ENCODE peak calls at places on chromosomes 6 and 20, in six cellular contexts. One of them, this sample, is unnamed.
A peak's percentile ranks its signal among the peaks of the same experiment; 100 is the strongest.

GRCh38 chr20:3165473-3166337 is 6.0 kb upstream of the FASTKD5 start:
- DNase-seq in SK-MEL-5: no peak
- DNase-seq in D341Med: peak; percentile 34
- DNase-seq in glutamatergic neuron: peak; percentile 43
- DNase-seq in nucleus accumbens: peak; percentile 27
- DNase-seq in cardiac septum: no peak
- DNase-seq in this sample: peak; percentile 88

GRCh38 chr6:47195251-47195650 is 114.5 kb downstream of the TNFRSF21 start:
- DNase-seq in D341Med: no peak
- DNase-seq in SK-MEL-5: no peak
- DNase-seq in glutamatergic neuron: no peak
- DNase-seq in nucleus accumbens: no peak
- DNase-seq in cardiac septum: no peak
- DNase-seq in this sample: no peak

GRCh38 chr6:3584611-3585010 is 127.8 kb upstream of the SLC22A23 start:
- DNase-seq in SK-MEL-5: no peak
- DNase-seq in nucleus accumbens: no peak
- DNase-seq in D341Med: no peak
- DNase-seq in cardiac septum: no peak
- DNase-seq in glutamatergic neuron: no peak
- DNase-seq in this sample: no peak

GRCh38 chr6:107712523-107713213 is 111.4 kb downstream of the SCML4 start:
- DNase-seq in cardiac septum: peak; percentile 49
- DNase-seq in glutamatergic neuron: no peak
- DNase-seq in SK-MEL-5: no peak
- DNase-seq in nucleus accumbens: no peak
- DNase-seq in D341Med: no peak
- DNase-seq in this sample: no peak

GRCh38 chr6:3813150-3813780 is 35.9 kb upstream of the FAM50B start:
- DNase-seq in cardiac septum: peak; percentile 92
- DNase-seq in glutamatergic neuron: no peak
- DNase-seq in nucleus accumbens: no peak
- DNase-seq in SK-MEL-5: no peak
- DNase-seq in D341Med: no peak
- DNase-seq in this sample: no peak

GRCh38 chr20:39873286-39873685 is 815.8 kb downstream of the MAFB start:
- DNase-seq in SK-MEL-5: no peak
- DNase-seq in nucleus accumbens: no peak
- DNase-seq in D341Med: no peak
- DNase-seq in cardiac septum: no peak
- DNase-seq in glutamatergic neuron: no peak
- DNase-seq in this sample: no peak

GRCh38 chr20:52601295-52601971 is 370.7 kb upstream of the TSHZ2 start:
- DNase-seq in D341Med: no peak
- DNase-seq in glutamatergic neuron: peak; percentile 22
- DNase-seq in nucleus accumbens: no peak
- DNase-seq in cardiac septum: no peak
- DNase-seq in SK-MEL-5: no peak
- DNase-seq in this sample: no peak

GRCh38 chr6:86615299-86615698 is 322.0 kb upstream of the HTR1E start:
- DNase-seq in nucleus accumbens: no peak
- DNase-seq in glutamatergic neuron: no peak
- DNase-seq in D341Med: no peak
- DNase-seq in cardiac septum: no peak
- DNase-seq in SK-MEL-5: no peak
- DNase-seq in this sample: no peak

GRCh38 chr6:118284736-118285360 is 263.2 kb upstream of the PLN start:
- DNase-seq in glutamatergic neuron: no peak
- DNase-seq in nucleus accumbens: no peak
- DNase-seq in SK-MEL-5: peak; percentile 24
- DNase-seq in cardiac septum: no peak
- DNase-seq in D341Med: no peak
- DNase-seq in this sample: no peak

GRCh38 chr6:165218816-165219215 is 90.6 kb downstream of the C6orf118 start:
- DNase-seq in D341Med: no peak
- DNase-seq in glutamatergic neuron: no peak
- DNase-seq in cardiac septum: no peak
- DNase-seq in SK-MEL-5: peak; percentile 40
- DNase-seq in nucleus accumbens: no peak
- DNase-seq in this sample: no peak

GRCh38 chr6:112936476-112936875 is 589.3 kb downstream of the RFPL4B start:
- DNase-seq in SK-MEL-5: no peak
- DNase-seq in D341Med: no peak
- DNase-seq in nucleus accumbens: no peak
- DNase-seq in cardiac septum: no peak
- DNase-seq in glutamatergic neuron: no peak
- DNase-seq in this sample: no peak

GRCh38 chr20:62879275-62880146 is 17.9 kb upstream of the TCFL5 start:
- DNase-seq in SK-MEL-5: no peak
- DNase-seq in D341Med: peak; percentile 30
- DNase-seq in nucleus accumbens: no peak
- DNase-seq in cardiac septum: no peak
- DNase-seq in glutamatergic neuron: no peak
- DNase-seq in this sample: no peak

GRCh38 chr6:14107000-14107399 is 10.6 kb upstream of the CD83 start:
- DNase-seq in glutamatergic neuron: no peak
- DNase-seq in cardiac septum: no peak
- DNase-seq in D341Med: no peak
- DNase-seq in SK-MEL-5: no peak
- DNase-seq in nucleus accumbens: no peak
- DNase-seq in this sample: no peak

GRCh38 chr6:91669154-91669903 is 1082.5 kb upstream of the MAP3K7 start:
- DNase-seq in SK-MEL-5: no peak
- DNase-seq in nucleus accumbens: peak; percentile 26
- DNase-seq in cardiac septum: no peak
- DNase-seq in glutamatergic neuron: peak; percentile 69
- DNase-seq in D341Med: no peak
- DNase-seq in this sample: no peak

GRCh38 chr6:122026572-122027369 is 372.7 kb upstream of the HSF2 start:
- DNase-seq in cardiac septum: no peak
- DNase-seq in glutamatergic neuron: no peak
- DNase-seq in nucleus accumbens: no peak
- DNase-seq in D341Med: no peak
- DNase-seq in SK-MEL-5: no peak
- DNase-seq in this sample: no peak

GRCh38 chr20:39638671-39639070 is 676.5 kb downstream of the DHX35 start:
- DNase-seq in glutamatergic neuron: no peak
- DNase-seq in nucleus accumbens: no peak
- DNase-seq in D341Med: no peak
- DNase-seq in SK-MEL-5: no peak
- DNase-seq in cardiac septum: no peak
- DNase-seq in this sample: no peak

GRCh38 chr20:41887500-41887899 is 269.3 kb upstream of the CHD6 start:
- DNase-seq in nucleus accumbens: no peak
- DNase-seq in D341Med: no peak
- DNase-seq in SK-MEL-5: no peak
- DNase-seq in cardiac septum: no peak
- DNase-seq in glutamatergic neuron: no peak
- DNase-seq in this sample: no peak

GRCh38 chr6:113642714-113643442 is 214.3 kb upstream of the MARCKS start:
- DNase-seq in glutamatergic neuron: no peak
- DNase-seq in nucleus accumbens: no peak
- DNase-seq in cardiac septum: no peak
- DNase-seq in SK-MEL-5: no peak
- DNase-seq in D341Med: no peak
- DNase-seq in this sample: no peak

GRCh38 chr20:57509665-57510237 is 15.2 kb downstream of the CTCFL start:
- DNase-seq in glutamatergic neuron: no peak
- DNase-seq in cardiac septum: no peak
- DNase-seq in nucleus accumbens: no peak
- DNase-seq in D341Med: peak; percentile 75
- DNase-seq in SK-MEL-5: peak; percentile 70
- DNase-seq in this sample: no peak

GRCh38 chr20:22371843-22372242 is 212.5 kb downstream of the FOXA2 start:
- DNase-seq in D341Med: no peak
- DNase-seq in SK-MEL-5: no peak
- DNase-seq in nucleus accumbens: no peak
- DNase-seq in cardiac septum: no peak
- DNase-seq in glutamatergic neuron: no peak
- DNase-seq in this sample: no peak

GRCh38 chr6:74343804-74344203 is 647.8 kb downstream of the CD109 start:
- DNase-seq in nucleus accumbens: no peak
- DNase-seq in D341Med: peak; percentile 31
- DNase-seq in glutamatergic neuron: no peak
- DNase-seq in cardiac septum: no peak
- DNase-seq in SK-MEL-5: peak; percentile 8
- DNase-seq in this sample: no peak

GRCh38 chr6:128889870-128890269 is 6.9 kb downstream of the LAMA2 start:
- DNase-seq in nucleus accumbens: no peak
- DNase-seq in D341Med: no peak
- DNase-seq in cardiac septum: no peak
- DNase-seq in glutamatergic neuron: no peak
- DNase-seq in SK-MEL-5: no peak
- DNase-seq in this sample: no peak

GRCh38 chr20:25494506-25495188 is 87.2 kb downstream of the GINS1 start:
- DNase-seq in nucleus accumbens: no peak
- DNase-seq in D341Med: no peak
- DNase-seq in cardiac septum: no peak
- DNase-seq in glutamatergic neuron: no peak
- DNase-seq in SK-MEL-5: no peak
- DNase-seq in this sample: no peak